ENCODE peak calls at places on chromosomes 5 and 9, in four cellular contexts. One of them, this sample, is unnamed.
A peak's percentile ranks its signal among the peaks of the same experiment; 100 is the strongest.

GRCh38 chr9:10612649-10613398 is at the start of gene PTPRD:
- DNase-seq in germinal center: peak; percentile 28
- DNase-seq in NCI-H1436 treated with DMSO at 0.1 percent for 48 hours: no peak
- DNase-seq in occipital lobe: peak; percentile 59
- DNase-seq in this sample: peak; percentile 88

GRCh38 chr9:102403514-102403913 is 591.6 kb upstream of the CYLC2 start:
- DNase-seq in germinal center: no peak
- DNase-seq in occipital lobe: no peak
- DNase-seq in NCI-H1436 treated with DMSO at 0.1 percent for 48 hours: no peak
- DNase-seq in this sample: no peak

GRCh38 chr9:121154782-121155181 is 46.9 kb downstream of the RAB14 start:
- DNase-seq in occipital lobe: no peak
- DNase-seq in NCI-H1436 treated with DMSO at 0.1 percent for 48 hours: no peak
- DNase-seq in germinal center: no peak
- DNase-seq in this sample: no peak

GRCh38 chr9:93390953-93391515 is 60.5 kb upstream of the FAM120A start:
- DNase-seq in NCI-H1436 treated with DMSO at 0.1 percent for 48 hours: peak; percentile 68
- DNase-seq in germinal center: no peak
- DNase-seq in occipital lobe: no peak
- DNase-seq in this sample: no peak

GRCh38 chr5:88207575-88207974 is 61.1 kb downstream of the TMEM161B start:
- DNase-seq in NCI-H1436 treated with DMSO at 0.1 percent for 48 hours: no peak
- DNase-seq in occipital lobe: no peak
- DNase-seq in germinal center: no peak
- DNase-seq in this sample: no peak

GRCh38 chr5:67082941-67083340 is 113.7 kb downstream of the CD180 start:
- DNase-seq in germinal center: no peak
- DNase-seq in NCI-H1436 treated with DMSO at 0.1 percent for 48 hours: no peak
- DNase-seq in occipital lobe: no peak
- DNase-seq in this sample: no peak

GRCh38 chr5:8660133-8660893 is 791.4 kb downstream of the MTRR start:
- DNase-seq in occipital lobe: no peak
- DNase-seq in NCI-H1436 treated with DMSO at 0.1 percent for 48 hours: no peak
- DNase-seq in germinal center: no peak
- DNase-seq in this sample: no peak

GRCh38 chr5:98173334-98173733 is 600.1 kb upstream of the RGMB start:
- DNase-seq in germinal center: no peak
- DNase-seq in NCI-H1436 treated with DMSO at 0.1 percent for 48 hours: no peak
- DNase-seq in occipital lobe: no peak
- DNase-seq in this sample: peak; percentile 25

GRCh38 chr9:128828719-128829452 is 708 bp downstream of the SPOUT1 start:
- DNase-seq in germinal center: peak; percentile 14
- DNase-seq in NCI-H1436 treated with DMSO at 0.1 percent for 48 hours: no peak
- DNase-seq in occipital lobe: no peak
- DNase-seq in this sample: no peak

GRCh38 chr5:179599100-179599499 is 24.4 kb downstream of the HNRNPH1 start:
- DNase-seq in occipital lobe: no peak
- DNase-seq in NCI-H1436 treated with DMSO at 0.1 percent for 48 hours: no peak
- DNase-seq in germinal center: no peak
- DNase-seq in this sample: peak; percentile 77

GRCh38 chr9:19631181-19631580 is 157.7 kb downstream of the SLC24A2 start:
- DNase-seq in occipital lobe: no peak
- DNase-seq in germinal center: no peak
- DNase-seq in NCI-H1436 treated with DMSO at 0.1 percent for 48 hours: no peak
- DNase-seq in this sample: no peak

GRCh38 chr5:57889558-57889957 is 406.9 kb upstream of the ACTBL2 start:
- DNase-seq in NCI-H1436 treated with DMSO at 0.1 percent for 48 hours: no peak
- DNase-seq in germinal center: no peak
- DNase-seq in occipital lobe: no peak
- DNase-seq in this sample: peak; percentile 68

GRCh38 chr5:57171818-57172465 is 1.9 kb upstream of the GPBP1 start:
- DNase-seq in occipital lobe: no peak
- DNase-seq in NCI-H1436 treated with DMSO at 0.1 percent for 48 hours: no peak
- DNase-seq in germinal center: no peak
- DNase-seq in this sample: no peak